ENCODE peak calls at places on chromosomes 5 and 9, in eight cellular contexts. Y is heart left ventricle; I is cardiac muscle cell; V is body of pancreas; D is brain microvascular endothelial cell; X is fibroblast of lung; L is foreskin keratinocyte; M is CD8-positive, alpha-beta T cell. N is an unnamed sample.

GRCh38 chr5:62149894-62150293 is 156.1 kb upstream of the KIF2A start:
- DNase-seq in Y (no peak), I (no peak), V (no peak), D (no peak), X (no peak), L (no peak), M (no peak), N (no peak)

GRCh38 chr5:136132087-136132486 is 558 bp upstream of the SMAD5 start:
- DNase-seq in Y (peak), I (peak), V (no peak), D (no peak), X (no peak), L (no peak), M (no peak), N (no peak)

GRCh38 chr9:7058539-7058938 is 300.8 kb downstream of the KDM4C start:
- DNase-seq in Y (no peak), I (no peak), V (no peak), D (no peak), X (peak), L (no peak), M (no peak), N (no peak)

GRCh38 chr5:177440211-177440989 is 6.2 kb upstream of the PRR7 start:
- DNase-seq in Y (no peak), I (no peak), V (no peak), D (no peak), X (no peak), L (no peak), M (no peak), N (no peak)

GRCh38 chr9:32742296-32742695 is 41.0 kb upstream of the TMEM215 start:
- DNase-seq in Y (no peak), I (no peak), V (no peak), D (no peak), X (no peak), L (peak), M (no peak), N (peak)

GRCh38 chr5:96374653-96375052 is 58.4 kb downstream of the PCSK1 start:
- DNase-seq in Y (no peak), I (no peak), V (no peak), D (no peak), X (no peak), L (no peak), M (no peak), N (no peak)

GRCh38 chr5:6760636-6761035 is 47.4 kb downstream of the TENT4A start:
- DNase-seq in Y (no peak), I (no peak), V (peak), D (no peak), X (no peak), L (no peak), M (no peak), N (no peak)

GRCh38 chr9:108850293-108850897 is 5.4 kb downstream of the ACTL7B start:
- DNase-seq in Y (no peak), I (no peak), V (no peak), D (no peak), X (peak), L (peak), M (no peak), N (peak)

GRCh38 chr9:764105-764524 is 77.4 kb upstream of the DMRT1 start:
- DNase-seq in Y (peak), I (peak), V (peak), D (peak), X (peak), L (peak), M (no peak), N (peak)

GRCh38 chr9:37295796-37296195 is 126.7 kb upstream of the GRHPR start:
- DNase-seq in Y (no peak), I (no peak), V (no peak), D (no peak), X (no peak), L (no peak), M (no peak), N (no peak)

GRCh38 chr5:14105717-14106435 is 37.3 kb upstream of the TRIO start:
- DNase-seq in Y (no peak), I (no peak), V (peak), D (peak), X (peak), L (peak), M (no peak), N (peak)

GRCh38 chr9:133692364-133692985 is 45.7 kb downstream of the SARDH start:
- DNase-seq in Y (no peak), I (no peak), V (no peak), D (no peak), X (no peak), L (no peak), M (no peak), N (no peak)

GRCh38 chr5:10352404-10353240 is 873 bp upstream of the MARCHF6 start:
- DNase-seq in Y (no peak), I (peak), V (no peak), D (peak), X (peak), L (no peak), M (no peak), N (no peak)

GRCh38 chr9:137445275-137445807 is 4.2 kb upstream of the ENTPD8 start:
- DNase-seq in Y (peak), I (peak), V (peak), D (peak), X (peak), L (peak), M (peak), N (peak)

GRCh38 chr9:97556036-97556720 is 54.7 kb downstream of the TMOD1 start:
- DNase-seq in Y (no peak), I (no peak), V (no peak), D (no peak), X (no peak), L (no peak), M (no peak), N (no peak)
- H3K27ac ChIP-seq in Y (peak), I (peak), V (no peak), D (no peak), X (no peak), L (no peak), M (no peak), N (no peak)

GRCh38 chr5:79878721-79879336 is 112.2 kb downstream of the MTX3 start:
- DNase-seq in Y (no peak), I (peak), V (no peak), D (no peak), X (no peak), L (no peak), M (no peak), N (peak)
- TF ChIP-seq CTCF in Y (peak), I (peak), V (no peak), D (peak), X (peak), L (peak), M (no peak), N (no peak)

GRCh38 chr5:134113572-134113907 is 941 bp upstream of the TCF7 start:
- DNase-seq in Y (no peak), I (no peak), V (no peak), D (no peak), X (no peak), L (no peak), M (no peak), N (no peak)
- H3K27ac ChIP-seq in Y (no peak), I (no peak), V (no peak), D (no peak), X (no peak), L (no peak), M (peak), N (no peak)

DNA sequence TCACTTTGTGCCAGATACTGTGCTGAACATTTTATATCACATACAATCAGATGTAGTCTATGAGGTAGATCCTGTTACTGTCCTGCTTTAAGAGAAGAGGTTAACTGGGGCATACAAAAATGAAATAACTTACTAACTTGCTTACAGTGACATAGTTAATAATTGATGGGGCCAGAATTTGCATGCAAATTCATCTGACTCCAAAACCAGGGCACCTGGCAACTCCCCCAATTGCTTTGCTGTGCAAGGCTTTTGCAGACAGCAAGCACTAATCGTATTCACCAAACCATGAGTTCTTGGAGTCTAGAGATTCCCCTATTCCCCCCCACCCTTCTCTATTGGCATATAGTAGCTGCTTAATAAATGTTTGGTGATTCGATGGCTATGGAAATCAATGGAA is 155.9 kb downstream of the TTLL11 start:
- DNase-seq in Y (no peak), I (no peak), V (no peak), D (no peak), X (no peak), L (no peak), M (no peak), N (no peak)
- TF ChIP-seq CTCF in Y (no peak), I (no peak), V (no peak), D (no peak), X (no peak), L (no peak), M (no peak), N (no peak)

DNA sequence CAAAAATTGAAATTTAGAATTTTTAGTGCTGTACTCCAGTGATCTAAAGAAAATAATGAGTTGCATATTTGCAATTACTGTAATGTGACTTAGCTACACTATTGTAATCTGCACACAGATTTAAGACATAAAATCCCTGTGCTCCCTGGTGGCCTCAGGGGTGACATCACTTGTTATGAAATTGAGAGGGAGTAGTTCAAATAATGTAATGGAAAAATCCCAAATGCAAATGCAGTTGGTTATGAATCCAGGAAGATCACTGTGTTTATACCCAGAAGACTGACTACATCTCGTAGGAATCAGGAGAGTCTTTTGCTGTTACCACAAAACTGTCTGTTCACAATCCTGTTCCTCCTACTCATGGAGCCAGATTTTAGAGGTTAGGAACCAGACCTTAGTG is 178.7 kb upstream of the FBXL17 start:
- DNase-seq in Y (peak), I (no peak), V (peak), D (peak), X (peak), L (peak), M (no peak), N (no peak)
- H3K27ac ChIP-seq in Y (no peak), I (no peak), V (no peak), D (no peak), X (peak), L (no peak), M (no peak), N (no peak)

GRCh38 chr9:127307802-127308201 is 43.2 kb downstream of the GARNL3 start:
- DNase-seq in Y (peak), I (no peak), V (peak), D (no peak), X (no peak), L (no peak), M (no peak), N (no peak)

GRCh38 chr9:127309715-127310114 is 45.1 kb downstream of the GARNL3 start:
- DNase-seq in Y (no peak), I (no peak), V (no peak), D (no peak), X (no peak), L (no peak), M (no peak), N (no peak)

GRCh38 chr9:127308559-127309429 is 44.2 kb downstream of the GARNL3 start:
- DNase-seq in Y (no peak), I (no peak), V (no peak), D (no peak), X (peak), L (no peak), M (no peak), N (peak)

GRCh38 chr9:127313042-127313560 is 48.5 kb downstream of the GARNL3 start:
- DNase-seq in Y (no peak), I (no peak), V (no peak), D (no peak), X (no peak), L (no peak), M (no peak), N (no peak)

GRCh38 chr9:127311239-127311741 is 46.7 kb downstream of the GARNL3 start:
- DNase-seq in Y (peak), I (peak), V (peak), D (peak), X (peak), L (no peak), M (no peak), N (peak)
- TF ChIP-seq CTCF in Y (peak), I (peak), V (peak), D (peak), X (peak), L (peak), M (no peak), N (peak)

GRCh38 chr9:93566408-93567270 is 9.7 kb upstream of the PHF2 start:
- DNase-seq in Y (peak), I (peak), V (peak), D (peak), X (peak), L (peak), M (peak), N (peak)
- H3K27ac ChIP-seq in Y (peak), I (peak), V (peak), D (peak), X (peak), L (peak), M (peak), N (peak)

GRCh38 chr9:83538890-83539238 is 663 bp upstream of the FRMD3 start:
- DNase-seq in Y (no peak), I (no peak), V (no peak), D (no peak), X (no peak), L (no peak), M (no peak), N (no peak)
- TF ChIP-seq CTCF in Y (no peak), I (no peak), V (no peak), D (no peak), X (no peak), L (no peak), M (no peak), N (no peak)

GRCh38 chr5:132976852-132977251 is 13.4 kb upstream of the AFF4 start:
- DNase-seq in Y (no peak), I (no peak), V (no peak), D (no peak), X (no peak), L (no peak), M (no peak), N (no peak)

GRCh38 chr5:132971483-132972435 is 8.3 kb upstream of the AFF4 start:
- DNase-seq in Y (no peak), I (no peak), V (no peak), D (no peak), X (peak), L (peak), M (no peak), N (no peak)
- H3K27ac ChIP-seq in Y (no peak), I (no peak), V (no peak), D (no peak), X (no peak), L (no peak), M (no peak), N (no peak)